ENCODE peak calls at places on chromosomes 6 and 20, in four cellular contexts. F is kidney epithelial cell, C is neural progenitor cell, V is stomach. Y is an unnamed sample. For H3K36me3 and H3K27me3, the result is how much of the 10 kb centered on the place peaks cover.

GRCh38 chr6:150687508-150687907 is 87.8 kb downstream of the PLEKHG1 start:
- DNase-seq in F (no peak), C (no peak), V (peak), Y (no peak)

GRCh38 chr20:62466806-62467537 is 8.8 kb downstream of the GATA5 start:
- DNase-seq in F (no peak), C (no peak), V (no peak), Y (no peak)

GRCh38 chr6:63975685-63976084 is 340.1 kb downstream of the PHF3 start:
- DNase-seq in F (no peak), C (no peak), V (no peak), Y (no peak)

GRCh38 chr6:4316867-4317400 is 181.6 kb upstream of the ECI2 start:
- DNase-seq in F (peak), C (no peak), V (peak), Y (peak)

GRCh38 chr6:69796081-69796626 is 656 bp downstream of the LMBRD1 start:
- DNase-seq in F (peak), C (peak), V (peak), Y (no peak)

GRCh38 chr20:57049298-57049697 is 217.1 kb downstream of the BMP7 start:
- DNase-seq in F (no peak), C (no peak), V (no peak), Y (no peak)

GRCh38 chr20:50120935-50121693 is 8.2 kb upstream of the UBE2V1 start:
- DNase-seq in F (no peak), C (peak), V (peak), Y (peak)

GRCh38 chr20:46203510-46203837 is 85.4 kb downstream of the CD40 start:
- DNase-seq in F (no peak), C (no peak), V (no peak), Y (no peak)

GRCh38 chr20:32160341-32160740 is 47.2 kb downstream of the PLAGL2 start:
- DNase-seq in F (no peak), C (no peak), V (no peak), Y (no peak)

GRCh38 chr6:71294121-71294523 is 5.5 kb downstream of the OGFRL1 start:
- DNase-seq in F (no peak), C (no peak), V (no peak), Y (peak)

GRCh38 chr20:23130622-23130916 is 44.4 kb upstream of the CD93 start:
- DNase-seq in F (no peak), C (no peak), V (no peak), Y (no peak)

GRCh38 chr6:57021086-57021720 is 25.3 kb upstream of the KIAA1586 start:
- DNase-seq in F (peak), C (peak), V (no peak), Y (no peak)

GRCh38 chr6:53527249-53527765 is 17.6 kb downstream of the GCLC start:
- DNase-seq in F (no peak), C (peak), V (no peak), Y (no peak)

GRCh38 chr6:16244869-16245451 is 6.6 kb downstream of the GMPR start:
- DNase-seq in F (no peak), C (peak), V (no peak), Y (peak)

GRCh38 chr20:34621036-34621343 is 55.9 kb downstream of the PIGU start:
- DNase-seq in F (no peak), C (no peak), V (no peak), Y (no peak)

GRCh38 chr6:912871-913663 is 220.1 kb upstream of the EXOC2 start:
- DNase-seq in F (no peak), C (peak), V (peak), Y (peak)

GRCh38 chr6:36838896-36839818 is at the start of gene CPNE5:
- DNase-seq in F (no peak), C (peak), V (no peak), Y (no peak)

GRCh38 chr6:5517781-5518180 is 256.5 kb downstream of the FARS2 start:
- DNase-seq in F (no peak), C (no peak), V (no peak), Y (no peak)

GRCh38 chr20:23111307-23111943 is 25.3 kb upstream of the CD93 start:
- DNase-seq in F (no peak), C (no peak), V (no peak), Y (no peak)

GRCh38 chr6:26502169-26502568 is 2.1 kb downstream of the BTN1A1 start:
- DNase-seq in F (no peak), C (peak), V (no peak), Y (no peak)

GRCh38 chr20:58713801-58714339 is 21.3 kb downstream of the NPEPL1 start:
- DNase-seq in F (no peak), C (no peak), V (peak), Y (no peak)

GRCh38 chr6:113442040-113442439 is 415.1 kb upstream of the MARCKS start:
- DNase-seq in F (no peak), C (no peak), V (no peak), Y (no peak)

GRCh38 chr20:58458342-58459057 is 56.7 kb downstream of the APCDD1L start:
- DNase-seq in F (no peak), C (peak), V (no peak), Y (no peak)

GRCh38 chr6:149235130-149235561 is 82.4 kb upstream of the TAB2 start:
- DNase-seq in F (peak), C (no peak), V (no peak), Y (peak)

GRCh38 chr20:48831702-48832422 is 4.1 kb upstream of the PREX1 start:
- DNase-seq in F (no peak), C (peak), V (peak), Y (peak)

GRCh38 chr20:11468880-11469279 is 448.8 kb upstream of the BTBD3 start:
- DNase-seq in F (no peak), C (no peak), V (no peak), Y (no peak)

GRCh38 chr6:44576132-44576601 is 188.7 kb downstream of the CDC5L start:
- DNase-seq in F (no peak), C (no peak), V (no peak), Y (peak)

GRCh38 chr20:11207749-11208502 is 534.1 kb upstream of the JAG1 start:
- DNase-seq in F (peak), C (no peak), V (peak), Y (peak)

GRCh38 chr6:45419574-45420082 is 41.9 kb upstream of the SUPT3H start:
- DNase-seq in F (no peak), C (peak), V (peak), Y (peak)

GRCh38 chr20:56345911-56346310 is 12.9 kb upstream of the FAM210B start:
- DNase-seq in F (no peak), C (no peak), V (no peak), Y (no peak)

GRCh38 chr6:10633216-10633615 is 61.2 kb downstream of the C6orf52 start:
- DNase-seq in F (peak), C (no peak), V (no peak), Y (peak)

GRCh38 chr20:61888101-61888865 is 177.4 kb downstream of the TAF4 start:
- DNase-seq in F (no peak), C (no peak), V (no peak), Y (no peak)

GRCh38 chr20:59993736-59994484 is 35.7 kb downstream of the CDH26 start:
- DNase-seq in F (no peak), C (peak), V (no peak), Y (no peak)

GRCh38 chr6:13355043-13355945 is 27.0 kb upstream of the TBC1D7 start:
- DNase-seq in F (peak), C (no peak), V (no peak), Y (peak)
- H3K4me3 ChIP-seq in F (no peak), C (no peak), V (no peak), Y (no peak)

GRCh38 chr20:1632228-1632577 is 12.4 kb upstream of the SIRPB1 start:
- DNase-seq in F (no peak), C (no peak), V (no peak), Y (no peak)
- H3K36me3 ChIP-seq in F (under half), C (under half), V (under half), Y (under half)

GRCh38 chr20:43830883-43831282 is 83.8 kb upstream of the TOX2 start:
- DNase-seq in F (no peak), C (no peak), V (no peak), Y (no peak)
- H3K27me3 ChIP-seq in F (under half), C (under half), V (under half), Y (under half)

GRCh38 chr6:2110504-2110903 is 134.9 kb downstream of the GMDS start:
- DNase-seq in F (no peak), C (no peak), V (no peak), Y (peak)
- H3K4me3 ChIP-seq in F (no peak), C (no peak), V (no peak), Y (peak)

DNA sequence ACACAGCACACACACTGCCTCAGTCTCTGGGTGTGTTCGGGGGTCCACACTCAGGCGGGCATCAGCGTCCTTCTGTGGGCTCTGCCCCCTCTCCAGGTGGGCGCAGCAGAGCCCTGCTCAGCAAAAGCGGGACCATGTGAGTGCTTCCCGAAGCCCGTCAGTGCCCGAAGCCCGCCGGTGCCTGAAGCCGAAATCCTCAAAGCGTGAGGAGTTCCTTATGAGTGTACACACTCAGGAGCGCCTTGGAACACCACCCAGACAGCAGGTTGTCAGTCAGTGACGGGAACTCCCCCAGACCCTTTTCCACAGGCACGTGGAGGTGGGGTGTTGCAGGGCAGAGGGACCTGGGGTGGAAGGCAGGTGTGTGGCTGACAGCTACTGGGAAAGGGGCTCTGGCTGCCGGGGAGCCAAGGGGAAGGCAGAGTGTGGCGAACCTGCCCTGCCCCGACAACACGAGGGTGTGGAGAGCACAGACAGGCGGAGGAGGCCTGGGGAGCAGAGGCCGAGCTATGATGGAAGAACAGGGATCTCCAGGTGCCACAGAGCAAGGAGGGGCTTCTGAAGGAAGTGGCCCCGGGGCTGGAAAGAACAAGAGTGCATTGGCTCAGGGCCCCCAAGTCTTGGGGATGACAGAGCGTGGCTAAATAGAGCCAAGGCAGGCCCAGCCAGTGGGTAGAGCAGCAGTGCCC is 87.7 kb downstream of the RAMACL start:
- DNase-seq in F (no peak), C (no peak), V (no peak), Y (no peak)
- H3K36me3 ChIP-seq in F (under half), C (under half), V (half or more), Y (under half)